ENCODE peak calls at places on chromosome 9, in ten cellular contexts. B is heart left ventricle; G is HAP-1; D is activated T-helper 1 cell treated with Interleukin-2 at 50 U/mL for 16 hours; N is bronchial epithelial cell; S is EL; C is effector memory CD8-positive, alpha-beta T cell; O is activated CD4-positive, CD25-positive, alpha-beta regulatory T cell; V is epithelial cell of proximal tubule; Y is sciatic nerve. P is an unnamed sample.

GRCh38 chr9:134659688-134660131 is 18.1 kb downstream of the COL5A1 start:
- DNase-seq in B (no peak), S (no peak), G (no peak), O (no peak), Y (peak; percentile 48), V (no peak), D (no peak), C (no peak), N (no peak), P (no peak)

GRCh38 chr9:12923472-12924009 is 148.7 kb downstream of the LURAP1L start:
- DNase-seq in S (peak; percentile 87), G (no peak), Y (no peak), V (no peak), O (no peak), D (no peak), B (peak; percentile 23), C (no peak), N (no peak), P (no peak)

GRCh38 chr9:109098221-109098959 is 21.4 kb downstream of the TMEM245 start:
- DNase-seq in V (no peak), B (no peak), D (no peak), O (no peak), N (peak; percentile 36), C (no peak), Y (no peak), S (peak; percentile 67), G (peak; percentile 64), P (peak; percentile 74)

GRCh38 chr9:110327735-110328134 is 9.9 kb downstream of the TXNDC8 start:
- DNase-seq in C (no peak), G (no peak), Y (no peak), B (no peak), D (no peak), S (no peak), N (peak; percentile 65), V (no peak), O (no peak), P (no peak)

GRCh38 chr9:129725841-129726251 is 27.0 kb downstream of the PTGES start:
- DNase-seq in N (no peak), C (no peak), Y (no peak), O (no peak), G (no peak), D (no peak), B (no peak), V (no peak), S (no peak), P (no peak)

GRCh38 chr9:21434202-21435014 is 5.8 kb upstream of the IFNA1 start:
- DNase-seq in C (peak; percentile 51), N (peak; percentile 70), G (peak; percentile 78), Y (peak; percentile 59), D (no peak), V (no peak), B (no peak), S (peak; percentile 61), O (no peak), P (peak; percentile 71)

GRCh38 chr9:108652851-108653250 is 202.9 kb downstream of the ACTL7B start:
- DNase-seq in S (no peak), Y (no peak), N (no peak), V (no peak), G (no peak), B (no peak), C (no peak), D (no peak), O (no peak), P (no peak)

GRCh38 chr9:125550216-125550614 is 156.8 kb downstream of the MAPKAP1 start:
- DNase-seq in O (no peak), B (no peak), C (no peak), Y (no peak), V (no peak), G (no peak), S (peak; percentile 63), D (no peak), N (peak; percentile 12), P (no peak)

GRCh38 chr9:133771486-133772482 is 33.6 kb upstream of the SARDH start:
- DNase-seq in G (no peak), S (no peak), C (no peak), B (peak; percentile 14), D (no peak), O (no peak), V (no peak), Y (peak; percentile 52), N (no peak), P (no peak)

GRCh38 chr9:113511047-113511521 is 47.6 kb downstream of the RGS3 start:
- DNase-seq in S (no peak), N (no peak), O (no peak), V (no peak), D (no peak), G (no peak), C (no peak), Y (no peak), B (peak; percentile 76), P (no peak)

GRCh38 chr9:133714606-133715294 is 23.4 kb downstream of the SARDH start:
- DNase-seq in G (no peak), Y (peak; percentile 80), N (no peak), S (peak; percentile 95), C (no peak), B (peak; percentile 69), O (no peak), D (no peak), V (no peak), P (no peak)

GRCh38 chr9:130232899-130233586 is 32.5 kb upstream of the HMCN2 start:
- DNase-seq in O (no peak), V (no peak), Y (no peak), D (no peak), G (no peak), C (no peak), N (no peak), B (no peak), S (no peak), P (no peak)

GRCh38 chr9:124489222-124489621 is 18.0 kb downstream of the NR5A1 start:
- DNase-seq in V (no peak), N (peak; percentile 57), G (no peak), Y (no peak), S (peak; percentile 69), D (no peak), C (no peak), B (no peak), O (no peak), P (no peak)

GRCh38 chr9:127194881-127195713 is 69.5 kb upstream of the GARNL3 start:
- DNase-seq in G (no peak), D (no peak), N (peak; percentile 63), Y (no peak), S (peak; percentile 69), V (peak; percentile 76), B (no peak), C (no peak), O (no peak), P (no peak)

GRCh38 chr9:126791406-126792230 is 13.2 kb upstream of the ZBTB43 start:
- DNase-seq in B (no peak), D (no peak), V (peak; percentile 82), N (peak; percentile 100), G (no peak), Y (no peak), C (no peak), S (peak; percentile 65), O (no peak), P (peak; percentile 78)

GRCh38 chr9:108117775-108118174 is 628.2 kb upstream of the KLF4 start:
- DNase-seq in V (no peak), D (no peak), B (no peak), C (no peak), O (no peak), S (no peak), G (no peak), Y (no peak), N (no peak), P (no peak)

GRCh38 chr9:134564431-134565170 is 77.0 kb upstream of the COL5A1 start:
- DNase-seq in D (no peak), V (no peak), G (no peak), O (no peak), C (no peak), N (no peak), S (peak; percentile 84), B (no peak), Y (peak; percentile 13), P (no peak)

GRCh38 chr9:124863371-124863831 is 1.5 kb downstream of the ARPC5L start:
- DNase-seq in N (peak; percentile 99), Y (no peak), D (no peak), B (no peak), C (no peak), G (no peak), S (no peak), O (no peak), V (no peak), P (no peak)

GRCh38 chr9:29212590-29213373 is 1639.5 kb upstream of the C9orf72 start:
- DNase-seq in B (no peak), G (peak; percentile 32), Y (no peak), D (no peak), C (no peak), S (no peak), O (no peak), N (no peak), V (no peak), P (peak; percentile 27)

GRCh38 chr9:33263936-33264472 is 504 bp downstream of the BAG1 start:
- DNase-seq in Y (peak; percentile 81), N (no peak), B (peak; percentile 62), O (peak; percentile 26), G (peak; percentile 52), D (peak; percentile 13), S (peak; percentile 39), C (no peak), V (no peak), P (peak; percentile 29)

GRCh38 chr9:18046068-18046467 is 427.9 kb upstream of the ADAMTSL1 start:
- DNase-seq in O (no peak), B (no peak), D (no peak), N (no peak), G (no peak), Y (no peak), V (no peak), C (no peak), S (no peak), P (no peak)

GRCh38 chr9:79127661-79128060 is 444.1 kb upstream of the TLE4 start:
- DNase-seq in B (no peak), O (no peak), N (no peak), Y (no peak), C (no peak), S (peak; percentile 31), V (no peak), D (no peak), G (no peak), P (no peak)

GRCh38 chr9:127983847-127984289 is 3.1 kb upstream of the EEIG1 start:
- DNase-seq in N (no peak), O (no peak), G (no peak), D (no peak), B (no peak), Y (no peak), C (no peak), S (no peak), V (no peak), P (no peak)

GRCh38 chr9:102986425-102986824 is 8.7 kb upstream of the CYLC2 start:
- DNase-seq in C (no peak), S (no peak), Y (no peak), B (no peak), V (no peak), O (no peak), N (no peak), D (no peak), G (no peak), P (no peak)

GRCh38 chr9:86549434-86549833 is 195.2 kb upstream of the TUT7 start:
- DNase-seq in B (no peak), D (no peak), S (peak; percentile 65), O (no peak), V (no peak), Y (no peak), N (peak; percentile 72), G (no peak), C (no peak), P (no peak)

GRCh38 chr9:80699551-80699998 is 989.8 kb downstream of the TLE1 start:
- DNase-seq in Y (no peak), D (no peak), B (no peak), O (no peak), N (peak; percentile 85), C (no peak), G (no peak), S (peak; percentile 39), V (peak; percentile 100), P (peak; percentile 57)

GRCh38 chr9:97900738-97901565 is 21.3 kb downstream of the TRMO start:
- DNase-seq in V (no peak), S (peak; percentile 63), Y (no peak), G (peak; percentile 40), N (peak; percentile 55), C (peak; percentile 22), O (no peak), D (no peak), B (no peak), P (peak; percentile 81)

GRCh38 chr9:133615101-133615896 is 6.1 kb upstream of the FAM163B start:
- DNase-seq in N (no peak), Y (no peak), G (no peak), S (no peak), D (no peak), C (no peak), O (no peak), V (no peak), B (no peak), P (no peak)

P was measured in SK-MEL-5.